ENCODE peak calls at places on chromosomes 2 and 18, in seven cellular contexts. Y is IMR-90, C is ascending aorta, Z is fibroblast of lung, I is OCI-LY7, N is lung, F is MM.1S. K is an unnamed sample.

GRCh38 chr18:80229342-80229741 is 18.0 kb downstream of the PARD6G start:
- DNase-seq in Y (no peak), C (no peak), Z (peak), I (no peak), N (no peak), F (no peak), K (no peak)

GRCh38 chr18:22074343-22075070 is 94.9 kb upstream of the GATA6 start:
- DNase-seq in Y (no peak), C (no peak), Z (no peak), I (no peak), N (no peak), F (no peak), K (no peak)

GRCh38 chr2:135546432-135546831 is 15.1 kb downstream of the R3HDM1 start:
- DNase-seq in Y (no peak), C (no peak), Z (no peak), I (no peak), N (no peak), F (no peak), K (no peak)

GRCh38 chr2:10240161-10240681 is 62.5 kb upstream of the HPCAL1 start:
- DNase-seq in Y (no peak), C (no peak), Z (no peak), I (no peak), N (no peak), F (no peak), K (no peak)

GRCh38 chr2:85589982-85590791 is 5.4 kb upstream of the RNF181 start:
- DNase-seq in Y (peak), C (peak), Z (peak), I (no peak), N (peak), F (no peak), K (no peak)

GRCh38 chr2:23249348-23249747 is 135.6 kb upstream of the KLHL29 start:
- DNase-seq in Y (no peak), C (peak), Z (no peak), I (no peak), N (no peak), F (no peak), K (peak)

GRCh38 chr2:161163438-161163837 is 3.2 kb downstream of the TANK start:
- DNase-seq in Y (no peak), C (no peak), Z (no peak), I (no peak), N (no peak), F (peak), K (no peak)

GRCh38 chr2:193810533-193810932 is 1615.8 kb upstream of the TMEFF2 start:
- DNase-seq in Y (no peak), C (no peak), Z (no peak), I (no peak), N (no peak), F (peak), K (no peak)

GRCh38 chr2:127569274-127570065 is 34.0 kb downstream of the MYO7B start:
- DNase-seq in Y (peak), C (peak), Z (peak), I (no peak), N (no peak), F (no peak), K (peak)

GRCh38 chr2:187129306-187129705 is 280.3 kb upstream of the ZSWIM2 start:
- DNase-seq in Y (no peak), C (no peak), Z (no peak), I (no peak), N (no peak), F (no peak), K (no peak)

GRCh38 chr2:106566050-106566449 is 78.9 kb downstream of the CD8B2 start:
- DNase-seq in Y (peak), C (peak), Z (no peak), I (no peak), N (no peak), F (peak), K (no peak)

GRCh38 chr2:218898109-218898878 is 17.6 kb downstream of the WNT10A start:
- DNase-seq in Y (peak), C (peak), Z (peak), I (peak), N (peak), F (peak), K (no peak)

GRCh38 chr2:62361964-62362363 is 144.0 kb downstream of the TMEM17 start:
- DNase-seq in Y (no peak), C (no peak), Z (no peak), I (no peak), N (no peak), F (no peak), K (no peak)

GRCh38 chr18:40935423-40935822 is 1019.6 kb upstream of the PIK3C3 start:
- DNase-seq in Y (peak), C (no peak), Z (peak), I (peak), N (no peak), F (peak), K (no peak)

GRCh38 chr18:31380912-31381311 is 4.3 kb downstream of the DSG4 start:
- DNase-seq in Y (no peak), C (no peak), Z (no peak), I (no peak), N (no peak), F (no peak), K (no peak)

GRCh38 chr2:140359056-140359771 is 1579.0 kb upstream of the NXPH2 start:
- DNase-seq in Y (no peak), C (no peak), Z (peak), I (no peak), N (no peak), F (no peak), K (no peak)

GRCh38 chr2:150389487-150389886 is 98.0 kb downstream of the RND3 start:
- DNase-seq in Y (peak), C (no peak), Z (no peak), I (no peak), N (no peak), F (no peak), K (no peak)

GRCh38 chr2:174518397-174518796 is 31.6 kb upstream of the GPR155 start:
- DNase-seq in Y (no peak), C (no peak), Z (no peak), I (no peak), N (no peak), F (no peak), K (no peak)

GRCh38 chr2:223459328-223459939 is 142.7 kb downstream of the SCG2 start:
- DNase-seq in Y (peak), C (no peak), Z (peak), I (peak), N (no peak), F (no peak), K (no peak)

GRCh38 chr2:33013684-33014110 is 66.9 kb downstream of the LTBP1 start:
- DNase-seq in Y (peak), C (no peak), Z (no peak), I (no peak), N (no peak), F (no peak), K (no peak)

GRCh38 chr2:66899109-66899508 is 464.2 kb downstream of the MEIS1 start:
- DNase-seq in Y (no peak), C (no peak), Z (no peak), I (no peak), N (no peak), F (no peak), K (no peak)

GRCh38 chr2:63861220-63861822 is 19.6 kb downstream of the UGP2 start:
- DNase-seq in Y (peak), C (peak), Z (peak), I (peak), N (peak), F (peak), K (no peak)

GRCh38 chr2:47404356-47404755 is 1.4 kb downstream of the MSH2 start:
- DNase-seq in Y (no peak), C (no peak), Z (no peak), I (peak), N (no peak), F (no peak), K (no peak)

GRCh38 chr2:205411558-205411957 is 270.7 kb upstream of the NRP2 start:
- DNase-seq in Y (no peak), C (no peak), Z (peak), I (no peak), N (no peak), F (no peak), K (no peak)

GRCh38 chr2:203804070-203804469 is 63.5 kb upstream of the CTLA4 start:
- DNase-seq in Y (peak), C (peak), Z (peak), I (no peak), N (no peak), F (peak), K (no peak)
- H3K4me3 ChIP-seq in Y (no peak), C (no peak), Z (no peak), I (no peak), N (no peak), F (no peak), K (no peak)

GRCh38 chr18:71398530-71398929 is 1109.7 kb downstream of the SOCS6 start:
- DNase-seq in Y (no peak), C (no peak), Z (peak), I (no peak), N (no peak), F (no peak), K (no peak)
- TF ChIP-seq CTCF in Y (no peak), C (no peak), Z (peak), I (no peak), N (no peak), F (no peak), K (no peak)

GRCh38 chr2:42164046-42164445 is 5.1 kb upstream of the EML4 start:
- DNase-seq in Y (no peak), C (no peak), Z (no peak), I (no peak), N (no peak), F (no peak), K (no peak)

GRCh38 chr2:42161444-42161843 is 7.7 kb upstream of the EML4 start:
- DNase-seq in Y (no peak), C (no peak), Z (no peak), I (no peak), N (no peak), F (no peak), K (no peak)

GRCh38 chr2:42164971-42165370 is 4.2 kb upstream of the EML4 start:
- DNase-seq in Y (no peak), C (no peak), Z (no peak), I (no peak), N (no peak), F (no peak), K (no peak)

GRCh38 chr2:42167458-42167857 is 1.7 kb upstream of the EML4 start:
- DNase-seq in Y (no peak), C (no peak), Z (no peak), I (no peak), N (no peak), F (no peak), K (no peak)

DNA sequence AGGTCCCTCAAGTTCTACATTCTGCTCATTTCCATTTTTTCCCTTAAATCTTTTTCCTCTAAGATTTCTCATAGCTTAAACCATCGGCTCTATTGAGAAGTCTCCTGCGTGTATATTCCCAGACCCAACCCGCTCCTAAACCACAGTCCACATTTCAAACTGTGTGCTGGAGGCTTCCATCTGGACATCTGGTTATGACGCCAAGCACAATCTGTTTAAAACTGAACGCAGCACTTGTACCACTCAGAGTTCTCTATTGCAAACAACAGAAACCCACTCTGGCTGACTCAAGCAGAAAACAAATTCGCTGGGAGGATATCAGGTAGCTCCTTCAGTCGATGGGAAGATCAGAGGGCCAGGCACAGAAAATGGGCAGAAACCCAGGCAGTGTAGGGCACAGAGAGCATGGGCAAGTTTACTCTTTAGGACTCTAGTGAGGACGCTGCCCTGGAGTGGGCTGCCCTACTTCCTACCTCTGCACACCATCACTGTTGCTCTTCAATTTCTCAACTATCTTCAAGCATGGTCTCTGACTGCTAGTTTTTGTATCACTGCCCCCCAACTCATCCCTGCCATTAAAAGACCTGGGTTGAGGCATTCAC is 5.6 kb upstream of the EML4 start:
- DNase-seq in Y (peak), C (no peak), Z (peak), I (no peak), N (no peak), F (no peak), K (no peak)
- H3K27ac ChIP-seq in Y (peak), C (no peak), Z (no peak), I (no peak), N (no peak), F (no peak), K (no peak)

GRCh38 chr2:177394622-177395021 is 2.0 kb downstream of the AGPS start:
- DNase-seq in Y (no peak), C (no peak), Z (no peak), I (no peak), N (no peak), F (no peak), K (no peak)
- H3K4me3 ChIP-seq in Y (no peak), C (no peak), Z (no peak), I (no peak), N (no peak), F (no peak), K (no peak)

GRCh38 chr2:235640900-235641299 is 147.1 kb downstream of the AGAP1 start:
- DNase-seq in Y (peak), C (no peak), Z (no peak), I (no peak), N (no peak), F (no peak), K (no peak)
- TF ChIP-seq CTCF in Y (no peak), C (no peak), Z (no peak), I (no peak), N (no peak), F (no peak), K (no peak)

GRCh38 chr2:239288237-239288636 is 112.6 kb downstream of the HDAC4 start:
- DNase-seq in Y (peak), C (no peak), Z (peak), I (no peak), N (no peak), F (no peak), K (no peak)

GRCh38 chr2:239285071-239285931 is 115.5 kb downstream of the HDAC4 start:
- DNase-seq in Y (no peak), C (no peak), Z (peak), I (no peak), N (no peak), F (no peak), K (no peak)

GRCh38 chr2:239287461-239287860 is 113.4 kb downstream of the HDAC4 start:
- DNase-seq in Y (peak), C (no peak), Z (peak), I (no peak), N (no peak), F (no peak), K (no peak)

GRCh38 chr2:239285932-239286230 is 114.9 kb downstream of the HDAC4 start:
- DNase-seq in Y (no peak), C (no peak), Z (no peak), I (no peak), N (no peak), F (no peak), K (no peak)

DNA sequence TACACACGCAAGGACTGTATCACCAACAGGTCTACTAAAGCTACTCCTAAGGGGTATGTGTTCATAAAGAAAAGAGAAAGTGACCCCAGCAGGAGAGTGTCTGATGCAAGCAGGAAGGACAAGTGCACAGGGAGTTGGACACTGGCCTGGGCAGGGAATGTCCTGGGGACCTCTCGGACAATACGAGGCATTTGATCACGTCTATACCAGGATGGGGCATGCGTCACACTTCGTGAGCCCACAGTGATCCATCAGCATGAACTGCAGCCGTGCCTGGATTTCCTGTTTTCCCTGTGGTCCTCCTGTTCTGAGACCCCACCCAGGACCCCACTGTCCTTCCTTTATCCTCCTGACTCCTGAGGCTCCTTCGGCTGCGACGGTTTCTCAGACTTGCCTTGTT is 113.9 kb downstream of the HDAC4 start:
- DNase-seq in Y (no peak), C (no peak), Z (no peak), I (no peak), N (no peak), F (no peak), K (no peak)
- H3K27ac ChIP-seq in Y (peak), C (no peak), Z (no peak), I (no peak), N (no peak), F (no peak), K (no peak)

DNA sequence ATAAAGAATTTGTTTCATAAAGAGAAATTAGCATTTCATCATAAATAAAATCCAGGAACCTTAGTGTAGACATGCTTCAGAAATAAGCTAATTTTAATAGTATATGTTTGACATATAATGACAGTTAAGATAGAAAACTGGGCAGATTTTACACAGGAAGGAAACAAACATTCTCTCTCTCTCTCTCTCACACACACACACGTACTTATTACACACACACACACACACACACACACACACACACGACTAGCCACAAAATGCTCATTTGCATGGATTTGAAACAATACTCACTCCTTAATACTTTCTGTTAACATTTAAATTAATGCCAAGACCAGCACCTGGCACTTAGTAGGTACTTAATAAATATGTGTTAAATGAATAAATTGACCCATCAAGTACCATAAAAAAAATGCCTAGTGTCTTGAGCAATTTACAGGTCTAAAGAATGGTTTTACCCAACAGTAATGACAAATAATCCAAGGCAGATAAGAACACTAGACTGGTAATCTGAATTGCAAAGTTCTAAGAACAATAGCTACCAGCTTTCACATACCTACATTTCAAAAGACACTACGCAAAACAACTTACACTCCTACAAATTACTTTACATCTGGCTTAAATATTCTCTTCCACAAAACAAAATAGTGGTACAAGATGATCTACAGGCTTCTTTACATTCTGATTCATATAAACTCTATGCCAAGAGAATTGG is 2.9 kb upstream of the GALNT3 start:
- DNase-seq in Y (no peak), C (no peak), Z (no peak), I (no peak), N (no peak), F (no peak), K (no peak)
- H3K4me3 ChIP-seq in Y (no peak), C (no peak), Z (no peak), I (no peak), N (no peak), F (no peak), K (no peak)

K was measured in thoracic aorta.